ENCODE peak calls at places on chromosome 17, in nine cellular contexts. One of them, this sample, is unnamed.

GRCh38 chr17:54280741-54281140 is 458.0 kb downstream of the KIF2B start:
- DNase-seq in NCI-H460: no peak
- DNase-seq in activated CD4-positive, alpha-beta T cell treated with anti-CD3 and anti-CD28 coated beads, Interleukin-2, amount 50 U/mL, for 1 hour: no peak
- DNase-seq in fibroblast of mammary gland: no peak
- DNase-seq in stimulated activated CD4-positive, alpha-beta T cell treated with anti-CD3 and anti-CD28 coated beads, Interleukin-4, amount 100 ng/mL, for 48 hours: no peak
- DNase-seq in NCI-H2081 treated with DMSO at 0.1 percent for 48 hours: no peak
- DNase-seq in BJ: no peak
- DNase-seq in uterus: no peak
- DNase-seq in stimulated activated CD8-positive, alpha-beta memory T cell treated with anti-CD3 and anti-CD28 coated beads, Interleukin-7, amount 100 ng/mL, for 24 hours: no peak
- DNase-seq in this sample: no peak

GRCh38 chr17:67528751-67529436 is 151.8 kb downstream of the PITPNC1 start:
- DNase-seq in fibroblast of mammary gland: peak
- DNase-seq in stimulated activated CD8-positive, alpha-beta memory T cell treated with anti-CD3 and anti-CD28 coated beads, Interleukin-7, amount 100 ng/mL, for 24 hours: no peak
- DNase-seq in activated CD4-positive, alpha-beta T cell treated with anti-CD3 and anti-CD28 coated beads, Interleukin-2, amount 50 U/mL, for 1 hour: no peak
- DNase-seq in BJ: peak
- DNase-seq in stimulated activated CD4-positive, alpha-beta T cell treated with anti-CD3 and anti-CD28 coated beads, Interleukin-4, amount 100 ng/mL, for 48 hours: no peak
- DNase-seq in uterus: peak
- DNase-seq in NCI-H2081 treated with DMSO at 0.1 percent for 48 hours: no peak
- DNase-seq in NCI-H460: peak
- DNase-seq in this sample: no peak

GRCh38 chr17:19707728-19708221 is 8.6 kb downstream of the SLC47A2 start:
- DNase-seq in BJ: no peak
- DNase-seq in uterus: no peak
- DNase-seq in NCI-H460: no peak
- DNase-seq in fibroblast of mammary gland: no peak
- DNase-seq in activated CD4-positive, alpha-beta T cell treated with anti-CD3 and anti-CD28 coated beads, Interleukin-2, amount 50 U/mL, for 1 hour: no peak
- DNase-seq in NCI-H2081 treated with DMSO at 0.1 percent for 48 hours: no peak
- DNase-seq in stimulated activated CD8-positive, alpha-beta memory T cell treated with anti-CD3 and anti-CD28 coated beads, Interleukin-7, amount 100 ng/mL, for 24 hours: no peak
- DNase-seq in stimulated activated CD4-positive, alpha-beta T cell treated with anti-CD3 and anti-CD28 coated beads, Interleukin-4, amount 100 ng/mL, for 48 hours: no peak
- DNase-seq in this sample: no peak

GRCh38 chr17:12789976-12790805 is 893 bp downstream of the ARHGAP44 start:
- DNase-seq in stimulated activated CD8-positive, alpha-beta memory T cell treated with anti-CD3 and anti-CD28 coated beads, Interleukin-7, amount 100 ng/mL, for 24 hours: no peak
- DNase-seq in stimulated activated CD4-positive, alpha-beta T cell treated with anti-CD3 and anti-CD28 coated beads, Interleukin-4, amount 100 ng/mL, for 48 hours: no peak
- DNase-seq in NCI-H460: no peak
- DNase-seq in activated CD4-positive, alpha-beta T cell treated with anti-CD3 and anti-CD28 coated beads, Interleukin-2, amount 50 U/mL, for 1 hour: no peak
- DNase-seq in BJ: no peak
- DNase-seq in NCI-H2081 treated with DMSO at 0.1 percent for 48 hours: no peak
- DNase-seq in fibroblast of mammary gland: no peak
- DNase-seq in uterus: peak
- DNase-seq in this sample: no peak

GRCh38 chr17:78899361-78900260 is 3.4 kb downstream of the CEP295NL start:
- DNase-seq in BJ: no peak
- DNase-seq in uterus: no peak
- DNase-seq in stimulated activated CD8-positive, alpha-beta memory T cell treated with anti-CD3 and anti-CD28 coated beads, Interleukin-7, amount 100 ng/mL, for 24 hours: no peak
- DNase-seq in NCI-H460: no peak
- DNase-seq in stimulated activated CD4-positive, alpha-beta T cell treated with anti-CD3 and anti-CD28 coated beads, Interleukin-4, amount 100 ng/mL, for 48 hours: no peak
- DNase-seq in NCI-H2081 treated with DMSO at 0.1 percent for 48 hours: no peak
- DNase-seq in activated CD4-positive, alpha-beta T cell treated with anti-CD3 and anti-CD28 coated beads, Interleukin-2, amount 50 U/mL, for 1 hour: no peak
- DNase-seq in fibroblast of mammary gland: no peak
- DNase-seq in this sample: no peak

GRCh38 chr17:18129041-18129502 is 20.5 kb downstream of the MYO15A start:
- DNase-seq in uterus: no peak
- DNase-seq in NCI-H460: peak
- DNase-seq in BJ: no peak
- DNase-seq in fibroblast of mammary gland: peak
- DNase-seq in activated CD4-positive, alpha-beta T cell treated with anti-CD3 and anti-CD28 coated beads, Interleukin-2, amount 50 U/mL, for 1 hour: no peak
- DNase-seq in stimulated activated CD4-positive, alpha-beta T cell treated with anti-CD3 and anti-CD28 coated beads, Interleukin-4, amount 100 ng/mL, for 48 hours: no peak
- DNase-seq in NCI-H2081 treated with DMSO at 0.1 percent for 48 hours: no peak
- DNase-seq in stimulated activated CD8-positive, alpha-beta memory T cell treated with anti-CD3 and anti-CD28 coated beads, Interleukin-7, amount 100 ng/mL, for 24 hours: no peak
- DNase-seq in this sample: no peak

GRCh38 chr17:82839617-82840292 is at the start of gene ZNF750:
- DNase-seq in NCI-H460: no peak
- DNase-seq in uterus: no peak
- DNase-seq in stimulated activated CD8-positive, alpha-beta memory T cell treated with anti-CD3 and anti-CD28 coated beads, Interleukin-7, amount 100 ng/mL, for 24 hours: no peak
- DNase-seq in BJ: no peak
- DNase-seq in fibroblast of mammary gland: no peak
- DNase-seq in stimulated activated CD4-positive, alpha-beta T cell treated with anti-CD3 and anti-CD28 coated beads, Interleukin-4, amount 100 ng/mL, for 48 hours: no peak
- DNase-seq in NCI-H2081 treated with DMSO at 0.1 percent for 48 hours: no peak
- DNase-seq in activated CD4-positive, alpha-beta T cell treated with anti-CD3 and anti-CD28 coated beads, Interleukin-2, amount 50 U/mL, for 1 hour: no peak
- DNase-seq in this sample: no peak

GRCh38 chr17:48037036-48037881 is at the start of gene COPZ2:
- DNase-seq in NCI-H460: peak
- DNase-seq in fibroblast of mammary gland: peak
- DNase-seq in NCI-H2081 treated with DMSO at 0.1 percent for 48 hours: no peak
- DNase-seq in activated CD4-positive, alpha-beta T cell treated with anti-CD3 and anti-CD28 coated beads, Interleukin-2, amount 50 U/mL, for 1 hour: peak
- DNase-seq in stimulated activated CD8-positive, alpha-beta memory T cell treated with anti-CD3 and anti-CD28 coated beads, Interleukin-7, amount 100 ng/mL, for 24 hours: no peak
- DNase-seq in uterus: peak
- DNase-seq in BJ: no peak
- DNase-seq in stimulated activated CD4-positive, alpha-beta T cell treated with anti-CD3 and anti-CD28 coated beads, Interleukin-4, amount 100 ng/mL, for 48 hours: peak
- DNase-seq in this sample: peak

GRCh38 chr17:3669548-3669947 is 936 bp downstream of the EMC6 start:
- DNase-seq in stimulated activated CD4-positive, alpha-beta T cell treated with anti-CD3 and anti-CD28 coated beads, Interleukin-4, amount 100 ng/mL, for 48 hours: no peak
- DNase-seq in NCI-H2081 treated with DMSO at 0.1 percent for 48 hours: no peak
- DNase-seq in BJ: no peak
- DNase-seq in stimulated activated CD8-positive, alpha-beta memory T cell treated with anti-CD3 and anti-CD28 coated beads, Interleukin-7, amount 100 ng/mL, for 24 hours: no peak
- DNase-seq in NCI-H460: no peak
- DNase-seq in activated CD4-positive, alpha-beta T cell treated with anti-CD3 and anti-CD28 coated beads, Interleukin-2, amount 50 U/mL, for 1 hour: no peak
- DNase-seq in uterus: no peak
- DNase-seq in fibroblast of mammary gland: no peak
- DNase-seq in this sample: no peak

GRCh38 chr17:4565209-4566141 is 5.1 kb upstream of the GGT6 start:
- DNase-seq in stimulated activated CD8-positive, alpha-beta memory T cell treated with anti-CD3 and anti-CD28 coated beads, Interleukin-7, amount 100 ng/mL, for 24 hours: no peak
- DNase-seq in activated CD4-positive, alpha-beta T cell treated with anti-CD3 and anti-CD28 coated beads, Interleukin-2, amount 50 U/mL, for 1 hour: peak
- DNase-seq in fibroblast of mammary gland: peak
- DNase-seq in NCI-H460: peak
- DNase-seq in NCI-H2081 treated with DMSO at 0.1 percent for 48 hours: peak
- DNase-seq in BJ: no peak
- DNase-seq in uterus: peak
- DNase-seq in stimulated activated CD4-positive, alpha-beta T cell treated with anti-CD3 and anti-CD28 coated beads, Interleukin-4, amount 100 ng/mL, for 48 hours: peak
- DNase-seq in this sample: peak

GRCh38 chr17:68322630-68323029 is 31.3 kb downstream of the ARSG start:
- DNase-seq in NCI-H2081 treated with DMSO at 0.1 percent for 48 hours: no peak
- DNase-seq in stimulated activated CD4-positive, alpha-beta T cell treated with anti-CD3 and anti-CD28 coated beads, Interleukin-4, amount 100 ng/mL, for 48 hours: no peak
- DNase-seq in fibroblast of mammary gland: no peak
- DNase-seq in activated CD4-positive, alpha-beta T cell treated with anti-CD3 and anti-CD28 coated beads, Interleukin-2, amount 50 U/mL, for 1 hour: no peak
- DNase-seq in NCI-H460: no peak
- DNase-seq in uterus: no peak
- DNase-seq in BJ: no peak
- DNase-seq in stimulated activated CD8-positive, alpha-beta memory T cell treated with anti-CD3 and anti-CD28 coated beads, Interleukin-7, amount 100 ng/mL, for 24 hours: no peak
- DNase-seq in this sample: no peak

GRCh38 chr17:76026714-76027158 is 370 bp downstream of the EVPL start:
- DNase-seq in fibroblast of mammary gland: no peak
- DNase-seq in activated CD4-positive, alpha-beta T cell treated with anti-CD3 and anti-CD28 coated beads, Interleukin-2, amount 50 U/mL, for 1 hour: no peak
- DNase-seq in BJ: no peak
- DNase-seq in NCI-H460: no peak
- DNase-seq in NCI-H2081 treated with DMSO at 0.1 percent for 48 hours: no peak
- DNase-seq in stimulated activated CD8-positive, alpha-beta memory T cell treated with anti-CD3 and anti-CD28 coated beads, Interleukin-7, amount 100 ng/mL, for 24 hours: no peak
- DNase-seq in stimulated activated CD4-positive, alpha-beta T cell treated with anti-CD3 and anti-CD28 coated beads, Interleukin-4, amount 100 ng/mL, for 48 hours: no peak
- DNase-seq in uterus: no peak
- DNase-seq in this sample: no peak

GRCh38 chr17:78952706-78953105 is 27.0 kb downstream of the LGALS3BP start:
- DNase-seq in NCI-H460: no peak
- DNase-seq in BJ: no peak
- DNase-seq in fibroblast of mammary gland: no peak
- DNase-seq in uterus: no peak
- DNase-seq in stimulated activated CD8-positive, alpha-beta memory T cell treated with anti-CD3 and anti-CD28 coated beads, Interleukin-7, amount 100 ng/mL, for 24 hours: no peak
- DNase-seq in stimulated activated CD4-positive, alpha-beta T cell treated with anti-CD3 and anti-CD28 coated beads, Interleukin-4, amount 100 ng/mL, for 48 hours: no peak
- DNase-seq in activated CD4-positive, alpha-beta T cell treated with anti-CD3 and anti-CD28 coated beads, Interleukin-2, amount 50 U/mL, for 1 hour: no peak
- DNase-seq in NCI-H2081 treated with DMSO at 0.1 percent for 48 hours: no peak
- DNase-seq in this sample: no peak

GRCh38 chr17:28371245-28372202 is at the start of gene SARM1:
- DNase-seq in NCI-H460: peak
- DNase-seq in stimulated activated CD4-positive, alpha-beta T cell treated with anti-CD3 and anti-CD28 coated beads, Interleukin-4, amount 100 ng/mL, for 48 hours: peak
- DNase-seq in stimulated activated CD8-positive, alpha-beta memory T cell treated with anti-CD3 and anti-CD28 coated beads, Interleukin-7, amount 100 ng/mL, for 24 hours: peak
- DNase-seq in NCI-H2081 treated with DMSO at 0.1 percent for 48 hours: no peak
- DNase-seq in activated CD4-positive, alpha-beta T cell treated with anti-CD3 and anti-CD28 coated beads, Interleukin-2, amount 50 U/mL, for 1 hour: peak
- DNase-seq in BJ: peak
- DNase-seq in uterus: peak
- DNase-seq in fibroblast of mammary gland: peak
- DNase-seq in this sample: peak

GRCh38 chr17:48577946-48578615 is at the start of gene HOXB4:
- DNase-seq in BJ: no peak
- DNase-seq in uterus: peak
- DNase-seq in stimulated activated CD4-positive, alpha-beta T cell treated with anti-CD3 and anti-CD28 coated beads, Interleukin-4, amount 100 ng/mL, for 48 hours: no peak
- DNase-seq in stimulated activated CD8-positive, alpha-beta memory T cell treated with anti-CD3 and anti-CD28 coated beads, Interleukin-7, amount 100 ng/mL, for 24 hours: no peak
- DNase-seq in NCI-H460: no peak
- DNase-seq in fibroblast of mammary gland: peak
- DNase-seq in NCI-H2081 treated with DMSO at 0.1 percent for 48 hours: peak
- DNase-seq in activated CD4-positive, alpha-beta T cell treated with anti-CD3 and anti-CD28 coated beads, Interleukin-2, amount 50 U/mL, for 1 hour: peak
- DNase-seq in this sample: peak

GRCh38 chr17:40058151-40058784 is 4.1 kb upstream of the MED24 start:
- DNase-seq in stimulated activated CD4-positive, alpha-beta T cell treated with anti-CD3 and anti-CD28 coated beads, Interleukin-4, amount 100 ng/mL, for 48 hours: no peak
- DNase-seq in stimulated activated CD8-positive, alpha-beta memory T cell treated with anti-CD3 and anti-CD28 coated beads, Interleukin-7, amount 100 ng/mL, for 24 hours: no peak
- DNase-seq in activated CD4-positive, alpha-beta T cell treated with anti-CD3 and anti-CD28 coated beads, Interleukin-2, amount 50 U/mL, for 1 hour: no peak
- DNase-seq in NCI-H2081 treated with DMSO at 0.1 percent for 48 hours: no peak
- DNase-seq in uterus: no peak
- DNase-seq in BJ: no peak
- DNase-seq in NCI-H460: no peak
- DNase-seq in fibroblast of mammary gland: peak
- DNase-seq in this sample: no peak